ENCODE peak calls at places on chromosomes 1 and 21, in six cellular contexts. C is GM23248; N is NB4; E is BJ; M is NCI-H1092 treated with DMSO at 0.1 percent for 48 hours; D is stimulated activated CD8-positive, alpha-beta memory T cell treated with anti-CD3 and anti-CD28 coated beads, Interleukin-15, amount 100 ng/mL, for 1 hour. T is an unnamed sample.

GRCh38 chr1:232319106-232319505 is 310.8 kb downstream of the SIPA1L2 start:
- DNase-seq in C (no peak), N (no peak), E (no peak), M (peak), D (no peak), T (no peak)

GRCh38 chr1:205861540-205861939 is 11.6 kb upstream of the PM20D1 start:
- DNase-seq in C (no peak), N (no peak), E (no peak), M (no peak), D (no peak), T (no peak)

GRCh38 chr1:206708058-206708457 is 23.4 kb downstream of the MAPKAPK2 start:
- DNase-seq in C (no peak), N (peak), E (no peak), M (no peak), D (no peak), T (no peak)

GRCh38 chr1:33516428-33516827 is 44.0 kb downstream of the ZSCAN20 start:
- DNase-seq in C (no peak), N (no peak), E (no peak), M (no peak), D (no peak), T (no peak)

GRCh38 chr1:7250826-7251800 is 465.9 kb downstream of the CAMTA1 start:
- DNase-seq in C (no peak), N (no peak), E (no peak), M (no peak), D (no peak), T (no peak)

GRCh38 chr1:224267922-224268321 is 62.0 kb downstream of the NVL start:
- DNase-seq in C (no peak), N (no peak), E (no peak), M (no peak), D (no peak), T (no peak)

GRCh38 chr1:19193004-19193403 is 17.1 kb downstream of the UBR4 start:
- DNase-seq in C (no peak), N (no peak), E (no peak), M (no peak), D (no peak), T (no peak)

GRCh38 chr21:27026501-27026900 is 59.6 kb upstream of the ADAMTS5 start:
- DNase-seq in C (peak), N (no peak), E (no peak), M (no peak), D (no peak), T (no peak)

GRCh38 chr1:100882622-100883186 is 11.9 kb downstream of the EXTL2 start:
- DNase-seq in C (no peak), N (peak), E (no peak), M (no peak), D (no peak), T (no peak)

T was measured in testis.